ENCODE peak calls at places on chromosomes 11 and 22, in seven cellular contexts. One of them, this sample, is unnamed.

GRCh38 chr11:1573077-1573846 is 1.2 kb upstream of the DUSP8 start:
- DNase-seq in GM12891: no peak
- DNase-seq in HepG2: no peak
- DNase-seq in SK-N-SH: peak
- DNase-seq in K562: no peak
- DNase-seq in H1: peak
- DNase-seq in GM12878: no peak
- DNase-seq in this sample: no peak

GRCh38 chr11:120180571-120181445 is 30.0 kb upstream of the OAF start:
- DNase-seq in GM12891: no peak
- DNase-seq in HepG2: peak
- DNase-seq in SK-N-SH: no peak
- DNase-seq in K562: peak
- DNase-seq in H1: no peak
- DNase-seq in GM12878: no peak
- DNase-seq in this sample: no peak

GRCh38 chr11:28146123-28146751 is 38.0 kb downstream of the METTL15 start:
- DNase-seq in GM12891: no peak
- DNase-seq in HepG2: peak
- DNase-seq in SK-N-SH: no peak
- DNase-seq in K562: peak
- DNase-seq in H1: no peak
- DNase-seq in GM12878: no peak
- DNase-seq in this sample: no peak

GRCh38 chr11:122695076-122695620 is 39.6 kb downstream of the UBASH3B start:
- DNase-seq in GM12891: no peak
- DNase-seq in HepG2: no peak
- DNase-seq in SK-N-SH: no peak
- DNase-seq in K562: no peak
- DNase-seq in H1: no peak
- DNase-seq in GM12878: no peak
- DNase-seq in this sample: no peak

GRCh38 chr11:102341844-102342318 is 5.1 kb upstream of the BIRC2 start:
- DNase-seq in GM12891: no peak
- DNase-seq in HepG2: peak
- DNase-seq in SK-N-SH: peak
- DNase-seq in K562: peak
- DNase-seq in H1: peak
- DNase-seq in GM12878: peak
- DNase-seq in this sample: no peak

GRCh38 chr11:1338201-1339065 is 29.0 kb upstream of the TOLLIP start:
- DNase-seq in GM12891: no peak
- DNase-seq in HepG2: no peak
- DNase-seq in SK-N-SH: peak
- DNase-seq in K562: no peak
- DNase-seq in H1: peak
- DNase-seq in GM12878: no peak
- DNase-seq in this sample: no peak

GRCh38 chr22:38745676-38746460 is 9.9 kb downstream of the SUN2 start:
- DNase-seq in GM12891: no peak
- DNase-seq in HepG2: no peak
- DNase-seq in SK-N-SH: no peak
- DNase-seq in K562: no peak
- DNase-seq in H1: no peak
- DNase-seq in GM12878: no peak
- DNase-seq in this sample: no peak

GRCh38 chr22:45450931-45451651 is 37.6 kb downstream of the RIBC2 start:
- DNase-seq in GM12891: no peak
- DNase-seq in HepG2: no peak
- DNase-seq in SK-N-SH: no peak
- DNase-seq in K562: no peak
- DNase-seq in H1: no peak
- DNase-seq in GM12878: no peak
- DNase-seq in this sample: no peak

GRCh38 chr11:77455740-77456139 is 18.2 kb downstream of the PAK1 start:
- DNase-seq in GM12891: no peak
- DNase-seq in HepG2: no peak
- DNase-seq in SK-N-SH: no peak
- DNase-seq in K562: no peak
- DNase-seq in H1: no peak
- DNase-seq in GM12878: no peak
- DNase-seq in this sample: no peak

GRCh38 chr22:29859976-29860766 is 22.1 kb upstream of the ASCC2 start:
- DNase-seq in GM12891: no peak
- DNase-seq in HepG2: no peak
- DNase-seq in SK-N-SH: no peak
- DNase-seq in K562: no peak
- DNase-seq in H1: no peak
- DNase-seq in GM12878: no peak
- DNase-seq in this sample: no peak

GRCh38 chr22:41447435-41448188 is 1.0 kb upstream of the TOB2 start:
- DNase-seq in GM12891: no peak
- DNase-seq in HepG2: peak
- DNase-seq in SK-N-SH: peak
- DNase-seq in K562: peak
- DNase-seq in H1: peak
- DNase-seq in GM12878: no peak
- DNase-seq in this sample: no peak

GRCh38 chr11:122863704-122864326 is 18.7 kb upstream of the JHY start:
- DNase-seq in GM12891: no peak
- DNase-seq in HepG2: no peak
- DNase-seq in SK-N-SH: peak
- DNase-seq in K562: peak
- DNase-seq in H1: no peak
- DNase-seq in GM12878: no peak
- DNase-seq in this sample: no peak

GRCh38 chr11:93500759-93501158 is 42.4 kb downstream of the SMCO4 start:
- DNase-seq in GM12891: no peak
- DNase-seq in HepG2: no peak
- DNase-seq in SK-N-SH: no peak
- DNase-seq in K562: no peak
- DNase-seq in H1: no peak
- DNase-seq in GM12878: no peak
- DNase-seq in this sample: no peak

GRCh38 chr11:119389611-119390254 is 8.2 kb upstream of the USP2 start:
- DNase-seq in GM12891: no peak
- DNase-seq in HepG2: no peak
- DNase-seq in SK-N-SH: no peak
- DNase-seq in K562: peak
- DNase-seq in H1: peak
- DNase-seq in GM12878: no peak
- DNase-seq in this sample: no peak

GRCh38 chr11:30586251-30587144 is at the start of gene MPPED2:
- DNase-seq in GM12891: peak
- DNase-seq in HepG2: no peak
- DNase-seq in SK-N-SH: peak
- DNase-seq in K562: peak
- DNase-seq in H1: peak
- DNase-seq in GM12878: no peak
- DNase-seq in this sample: peak

GRCh38 chr22:45149671-45150070 is 14.1 kb upstream of the NUP50 start:
- DNase-seq in GM12891: no peak
- DNase-seq in HepG2: no peak
- DNase-seq in SK-N-SH: no peak
- DNase-seq in K562: no peak
- DNase-seq in H1: no peak
- DNase-seq in GM12878: no peak
- DNase-seq in this sample: no peak

GRCh38 chr11:111730871-111731591 is 35.2 kb downstream of the PPP2R1B start:
- DNase-seq in GM12891: no peak
- DNase-seq in HepG2: no peak
- DNase-seq in SK-N-SH: peak
- DNase-seq in K562: no peak
- DNase-seq in H1: no peak
- DNase-seq in GM12878: no peak
- DNase-seq in this sample: no peak

GRCh38 chr11:43567396-43567975 is 113.1 kb upstream of the HSD17B12 start:
- DNase-seq in GM12891: no peak
- DNase-seq in HepG2: peak
- DNase-seq in SK-N-SH: peak
- DNase-seq in K562: peak
- DNase-seq in H1: no peak
- DNase-seq in GM12878: no peak
- DNase-seq in this sample: no peak
- TF ChIP-seq TAF1 in GM12891: no peak
- TF ChIP-seq TAF1 in HepG2: no peak
- TF ChIP-seq TAF1 in SK-N-SH: no peak
- TF ChIP-seq TAF1 in K562: no peak
- TF ChIP-seq TAF1 in H1: no peak
- TF ChIP-seq TAF1 in GM12878: no peak
- TF ChIP-seq TAF1 in this sample: no peak

DNA sequence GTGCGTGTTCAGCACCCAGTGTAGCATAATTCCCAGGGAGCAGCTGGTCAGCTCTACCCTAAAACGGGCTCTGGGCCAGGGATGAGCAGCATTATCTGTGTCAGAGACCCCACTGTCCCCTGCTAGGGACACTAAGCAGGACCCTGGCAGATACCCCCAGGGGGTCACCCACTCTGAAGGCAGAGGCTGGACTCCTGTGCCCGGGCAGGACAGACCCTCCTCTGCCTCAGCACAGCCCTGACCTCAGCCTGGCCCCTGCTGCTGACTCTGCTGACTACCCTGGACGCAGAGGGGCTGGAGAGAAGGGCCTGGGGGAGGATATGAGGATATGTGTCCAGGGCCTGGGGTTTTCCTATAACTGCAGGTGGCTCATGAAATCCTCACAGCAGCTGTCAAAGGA is 76.5 kb upstream of the WNT11 start:
- DNase-seq in GM12891: no peak
- DNase-seq in HepG2: no peak
- DNase-seq in SK-N-SH: peak
- DNase-seq in K562: no peak
- DNase-seq in H1: no peak
- DNase-seq in GM12878: no peak
- DNase-seq in this sample: no peak
- TF ChIP-seq TAF1 in GM12891: no peak
- TF ChIP-seq TAF1 in HepG2: no peak
- TF ChIP-seq TAF1 in SK-N-SH: no peak
- TF ChIP-seq TAF1 in K562: no peak
- TF ChIP-seq TAF1 in H1: no peak
- TF ChIP-seq TAF1 in GM12878: no peak
- TF ChIP-seq TAF1 in this sample: no peak

DNA sequence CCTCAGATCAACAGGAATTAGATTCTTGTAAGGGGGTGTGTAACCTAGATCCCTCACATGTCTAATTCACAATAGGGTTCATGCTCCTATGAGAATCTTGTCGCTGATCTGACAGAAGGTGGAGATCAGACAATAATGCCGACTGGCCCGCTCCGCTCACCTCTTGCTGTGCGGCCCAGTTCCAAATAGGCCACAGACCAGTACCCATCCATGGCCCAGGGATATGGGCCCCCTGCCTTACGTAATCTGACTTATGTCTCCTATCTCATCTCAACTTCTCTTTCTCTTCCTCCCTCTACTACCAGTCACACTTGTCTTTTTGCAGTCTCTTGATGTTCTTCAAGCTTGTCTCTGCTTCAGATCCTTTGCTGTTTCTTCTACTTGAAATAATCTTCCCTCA is 70.0 kb downstream of the CWF19L2 start:
- DNase-seq in GM12891: no peak
- DNase-seq in HepG2: no peak
- DNase-seq in SK-N-SH: no peak
- DNase-seq in K562: no peak
- DNase-seq in H1: no peak
- DNase-seq in GM12878: no peak
- DNase-seq in this sample: no peak
- TF ChIP-seq TAF1 in GM12891: no peak
- TF ChIP-seq TAF1 in HepG2: no peak
- TF ChIP-seq TAF1 in SK-N-SH: no peak
- TF ChIP-seq TAF1 in K562: no peak
- TF ChIP-seq TAF1 in H1: no peak
- TF ChIP-seq TAF1 in GM12878: no peak
- TF ChIP-seq TAF1 in this sample: no peak

GRCh38 chr22:22316589-22316988 is 72.0 kb downstream of the VPREB1 start:
- DNase-seq in GM12891: no peak
- DNase-seq in HepG2: no peak
- DNase-seq in SK-N-SH: no peak
- DNase-seq in K562: no peak
- DNase-seq in H1: no peak
- DNase-seq in GM12878: no peak
- DNase-seq in this sample: no peak
- TF ChIP-seq TAF1 in GM12891: no peak
- TF ChIP-seq TAF1 in HepG2: no peak
- TF ChIP-seq TAF1 in SK-N-SH: no peak
- TF ChIP-seq TAF1 in K562: no peak
- TF ChIP-seq TAF1 in H1: no peak
- TF ChIP-seq TAF1 in GM12878: no peak
- TF ChIP-seq TAF1 in this sample: no peak

GRCh38 chr11:100072131-100072530 is 615.0 kb upstream of the ARHGAP42 start:
- DNase-seq in GM12891: no peak
- DNase-seq in HepG2: no peak
- DNase-seq in SK-N-SH: no peak
- DNase-seq in K562: no peak
- DNase-seq in H1: no peak
- DNase-seq in GM12878: no peak
- DNase-seq in this sample: no peak
- TF ChIP-seq TAF1 in GM12891: no peak
- TF ChIP-seq TAF1 in HepG2: no peak
- TF ChIP-seq TAF1 in SK-N-SH: no peak
- TF ChIP-seq TAF1 in K562: no peak
- TF ChIP-seq TAF1 in H1: no peak
- TF ChIP-seq TAF1 in GM12878: no peak
- TF ChIP-seq TAF1 in this sample: no peak

GRCh38 chr11:23127706-23128105 is 267.4 kb upstream of the CCDC179 start:
- DNase-seq in GM12891: no peak
- DNase-seq in HepG2: no peak
- DNase-seq in SK-N-SH: no peak
- DNase-seq in K562: no peak
- DNase-seq in H1: no peak
- DNase-seq in GM12878: no peak
- DNase-seq in this sample: no peak

GRCh38 chr11:23124996-23125395 is 264.7 kb upstream of the CCDC179 start:
- DNase-seq in GM12891: no peak
- DNase-seq in HepG2: peak
- DNase-seq in SK-N-SH: no peak
- DNase-seq in K562: no peak
- DNase-seq in H1: no peak
- DNase-seq in GM12878: no peak
- DNase-seq in this sample: no peak

GRCh38 chr11:23124249-23124648 is 264.0 kb upstream of the CCDC179 start:
- DNase-seq in GM12891: no peak
- DNase-seq in HepG2: no peak
- DNase-seq in SK-N-SH: no peak
- DNase-seq in K562: no peak
- DNase-seq in H1: no peak
- DNase-seq in GM12878: no peak
- DNase-seq in this sample: no peak

GRCh38 chr11:23123766-23124165 is 263.5 kb upstream of the CCDC179 start:
- DNase-seq in GM12891: no peak
- DNase-seq in HepG2: no peak
- DNase-seq in SK-N-SH: no peak
- DNase-seq in K562: no peak
- DNase-seq in H1: no peak
- DNase-seq in GM12878: no peak
- DNase-seq in this sample: no peak
- TF ChIP-seq TAF1 in GM12891: no peak
- TF ChIP-seq TAF1 in HepG2: no peak
- TF ChIP-seq TAF1 in SK-N-SH: no peak
- TF ChIP-seq TAF1 in K562: no peak
- TF ChIP-seq TAF1 in H1: no peak
- TF ChIP-seq TAF1 in GM12878: no peak
- TF ChIP-seq TAF1 in this sample: no peak

This sample was measured in GM12892.